ENCODE peak calls at places on chromosomes 16 and 17, in seven cellular contexts. G, T, F, Q, V, S and Y are unnamed samples.

GRCh38 chr16:7182510-7183109 is 150.0 kb upstream of the RBFOX1 start:
- DNase-seq in G (no peak), T (no peak), F (no peak), Q (no peak), V (no peak), S (peak), Y (no peak)

GRCh38 chr16:13244770-13245169 is 343.4 kb downstream of the SHISA9 start:
- DNase-seq in G (no peak), T (no peak), F (no peak), Q (no peak), V (no peak), S (no peak), Y (no peak)

GRCh38 chr16:81493755-81494433 is 49.3 kb downstream of the CMIP start:
- DNase-seq in G (no peak), T (peak), F (no peak), Q (peak), V (no peak), S (peak), Y (no peak)

GRCh38 chr16:1651055-1651454 is 27.0 kb upstream of the JPT2 start:
- DNase-seq in G (no peak), T (no peak), F (no peak), Q (no peak), V (no peak), S (no peak), Y (no peak)

GRCh38 chr16:88013091-88013609 is 61.9 kb downstream of the BANP start:
- DNase-seq in G (no peak), T (no peak), F (no peak), Q (peak), V (no peak), S (peak), Y (no peak)

GRCh38 chr17:5241861-5242671 is 7.4 kb upstream of the SCIMP start:
- DNase-seq in G (peak), T (no peak), F (no peak), Q (no peak), V (no peak), S (no peak), Y (no peak)

GRCh38 chr17:61330174-61331150 is 69.2 kb upstream of the TBX2 start:
- DNase-seq in G (no peak), T (peak), F (no peak), Q (no peak), V (no peak), S (no peak), Y (no peak)

GRCh38 chr17:82065193-82065637 is 389 bp downstream of the DUS1L start:
- DNase-seq in G (no peak), T (no peak), F (no peak), Q (peak), V (no peak), S (no peak), Y (no peak)

GRCh38 chr16:54901606-54902005 is 29.1 kb upstream of the IRX5 start:
- DNase-seq in G (no peak), T (no peak), F (no peak), Q (no peak), V (no peak), S (no peak), Y (no peak)

GRCh38 chr16:84548971-84549844 is 44.7 kb upstream of the MEAK7 start:
- DNase-seq in G (no peak), T (no peak), F (no peak), Q (peak), V (no peak), S (no peak), Y (no peak)